ENCODE peak calls at places on chromosomes 4 and X, in ten cellular contexts. One of them, this sample, is unnamed.
A peak's percentile ranks its signal among the peaks of the same experiment; 100 is the strongest.

GRCh38 chr4:147625733-147626132 is 8.5 kb downstream of the TMEM184C start:
- DNase-seq in endothelial cell: no peak
- DNase-seq in right lobe of liver: no peak
- DNase-seq in RWPE1: no peak
- DNase-seq in GM12865: no peak
- DNase-seq in heart left ventricle: no peak
- DNase-seq in mammary epithelial cell: no peak
- DNase-seq in choroid plexus epithelial cell: no peak
- DNase-seq in endothelial cell of umbilical vein: no peak
- DNase-seq in GM13976: no peak
- DNase-seq in this sample: no peak

GRCh38 chr4:73772353-73772752 is 32.0 kb downstream of the CXCL8 start:
- DNase-seq in endothelial cell: no peak
- DNase-seq in right lobe of liver: no peak
- DNase-seq in RWPE1: no peak
- DNase-seq in GM12865: no peak
- DNase-seq in heart left ventricle: no peak
- DNase-seq in mammary epithelial cell: no peak
- DNase-seq in choroid plexus epithelial cell: no peak
- DNase-seq in endothelial cell of umbilical vein: no peak
- DNase-seq in GM13976: no peak
- DNase-seq in this sample: no peak

GRCh38 chrX:38965883-38966282 is 164.6 kb downstream of the MID1IP1 start:
- DNase-seq in endothelial cell: no peak
- DNase-seq in right lobe of liver: no peak
- DNase-seq in RWPE1: no peak
- DNase-seq in GM12865: no peak
- DNase-seq in heart left ventricle: no peak
- DNase-seq in mammary epithelial cell: no peak
- DNase-seq in choroid plexus epithelial cell: no peak
- DNase-seq in endothelial cell of umbilical vein: no peak
- DNase-seq in GM13976: no peak
- DNase-seq in this sample: no peak

GRCh38 chrX:130295519-130296314 is 27.0 kb upstream of the ZNF280C start:
- DNase-seq in endothelial cell: no peak
- DNase-seq in right lobe of liver: no peak
- DNase-seq in RWPE1: peak; percentile 4
- DNase-seq in GM12865: no peak
- DNase-seq in heart left ventricle: no peak
- DNase-seq in mammary epithelial cell: peak; percentile 6
- DNase-seq in choroid plexus epithelial cell: peak; percentile 6
- DNase-seq in endothelial cell of umbilical vein: no peak
- DNase-seq in GM13976: no peak
- DNase-seq in this sample: peak; percentile 49

GRCh38 chr4:79241846-79242245 is 84.0 kb downstream of the NAA11 start:
- DNase-seq in endothelial cell: no peak
- DNase-seq in right lobe of liver: no peak
- DNase-seq in RWPE1: no peak
- DNase-seq in GM12865: no peak
- DNase-seq in heart left ventricle: no peak
- DNase-seq in mammary epithelial cell: no peak
- DNase-seq in choroid plexus epithelial cell: peak; percentile 50
- DNase-seq in endothelial cell of umbilical vein: peak; percentile 8
- DNase-seq in GM13976: no peak
- DNase-seq in this sample: peak; percentile 20

GRCh38 chrX:79452879-79453278 is 85.7 kb upstream of the ITM2A start:
- DNase-seq in endothelial cell: no peak
- DNase-seq in right lobe of liver: no peak
- DNase-seq in RWPE1: no peak
- DNase-seq in GM12865: no peak
- DNase-seq in heart left ventricle: no peak
- DNase-seq in mammary epithelial cell: no peak
- DNase-seq in choroid plexus epithelial cell: no peak
- DNase-seq in endothelial cell of umbilical vein: no peak
- DNase-seq in GM13976: no peak
- DNase-seq in this sample: no peak

GRCh38 chr4:74206088-74206826 is 48.3 kb downstream of the MTHFD2L start:
- DNase-seq in endothelial cell: no peak
- DNase-seq in right lobe of liver: no peak
- DNase-seq in RWPE1: no peak
- DNase-seq in GM12865: peak; percentile 70
- DNase-seq in heart left ventricle: no peak
- DNase-seq in mammary epithelial cell: no peak
- DNase-seq in choroid plexus epithelial cell: peak; percentile 58
- DNase-seq in endothelial cell of umbilical vein: no peak
- DNase-seq in GM13976: peak; percentile 15
- DNase-seq in this sample: no peak

GRCh38 chr4:165766976-165767375 is 106.1 kb upstream of the TLL1 start:
- DNase-seq in endothelial cell: no peak
- DNase-seq in right lobe of liver: no peak
- DNase-seq in RWPE1: no peak
- DNase-seq in GM12865: no peak
- DNase-seq in heart left ventricle: no peak
- DNase-seq in mammary epithelial cell: no peak
- DNase-seq in choroid plexus epithelial cell: no peak
- DNase-seq in endothelial cell of umbilical vein: peak; percentile 35
- DNase-seq in GM13976: no peak
- DNase-seq in this sample: no peak

GRCh38 chrX:50168305-50168704 is 32.5 kb downstream of the AKAP4 start:
- DNase-seq in endothelial cell: no peak
- DNase-seq in right lobe of liver: no peak
- DNase-seq in RWPE1: peak; percentile 1
- DNase-seq in GM12865: no peak
- DNase-seq in heart left ventricle: no peak
- DNase-seq in mammary epithelial cell: no peak
- DNase-seq in choroid plexus epithelial cell: peak; percentile 2
- DNase-seq in endothelial cell of umbilical vein: no peak
- DNase-seq in GM13976: no peak
- DNase-seq in this sample: peak; percentile 8

GRCh38 chrX:13732246-13733067 is 2.0 kb downstream of the TRAPPC2 start:
- DNase-seq in endothelial cell: no peak
- DNase-seq in right lobe of liver: no peak
- DNase-seq in RWPE1: no peak
- DNase-seq in GM12865: no peak
- DNase-seq in heart left ventricle: no peak
- DNase-seq in mammary epithelial cell: no peak
- DNase-seq in choroid plexus epithelial cell: no peak
- DNase-seq in endothelial cell of umbilical vein: no peak
- DNase-seq in GM13976: no peak
- DNase-seq in this sample: no peak

GRCh38 chr4:135966936-135967335 is 1565.4 kb downstream of the PCDH18 start:
- DNase-seq in endothelial cell: no peak
- DNase-seq in right lobe of liver: no peak
- DNase-seq in RWPE1: no peak
- DNase-seq in GM12865: no peak
- DNase-seq in heart left ventricle: no peak
- DNase-seq in mammary epithelial cell: no peak
- DNase-seq in choroid plexus epithelial cell: no peak
- DNase-seq in endothelial cell of umbilical vein: no peak
- DNase-seq in GM13976: no peak
- DNase-seq in this sample: no peak

GRCh38 chr4:44583393-44583792 is 68.0 kb downstream of the YIPF7 start:
- DNase-seq in endothelial cell: peak; percentile 9
- DNase-seq in right lobe of liver: no peak
- DNase-seq in RWPE1: no peak
- DNase-seq in GM12865: peak; percentile 24
- DNase-seq in heart left ventricle: no peak
- DNase-seq in mammary epithelial cell: peak; percentile 16
- DNase-seq in choroid plexus epithelial cell: no peak
- DNase-seq in endothelial cell of umbilical vein: no peak
- DNase-seq in GM13976: peak; percentile 9
- DNase-seq in this sample: peak; percentile 24

GRCh38 chr4:169314906-169315305 is 44.1 kb upstream of the SH3RF1 start:
- DNase-seq in endothelial cell: no peak
- DNase-seq in right lobe of liver: peak; percentile 83
- DNase-seq in RWPE1: peak; percentile 70
- DNase-seq in GM12865: no peak
- DNase-seq in heart left ventricle: peak; percentile 84
- DNase-seq in mammary epithelial cell: peak; percentile 81
- DNase-seq in choroid plexus epithelial cell: peak; percentile 83
- DNase-seq in endothelial cell of umbilical vein: peak; percentile 88
- DNase-seq in GM13976: no peak
- DNase-seq in this sample: peak; percentile 85

GRCh38 chrX:108091878-108092291 is 307 bp downstream of the ATG4A start:
- DNase-seq in endothelial cell: no peak
- DNase-seq in right lobe of liver: no peak
- DNase-seq in RWPE1: no peak
- DNase-seq in GM12865: no peak
- DNase-seq in heart left ventricle: no peak
- DNase-seq in mammary epithelial cell: no peak
- DNase-seq in choroid plexus epithelial cell: no peak
- DNase-seq in endothelial cell of umbilical vein: no peak
- DNase-seq in GM13976: no peak
- DNase-seq in this sample: no peak

GRCh38 chrX:23844502-23845138 is 61.6 kb downstream of the SAT1 start:
- DNase-seq in endothelial cell: peak; percentile 4
- DNase-seq in right lobe of liver: no peak
- DNase-seq in RWPE1: no peak
- DNase-seq in GM12865: no peak
- DNase-seq in heart left ventricle: no peak
- DNase-seq in mammary epithelial cell: no peak
- DNase-seq in choroid plexus epithelial cell: peak; percentile 59
- DNase-seq in endothelial cell of umbilical vein: peak; percentile 83
- DNase-seq in GM13976: no peak
- DNase-seq in this sample: no peak

GRCh38 chr4:81360722-81361121 is 111.0 kb downstream of the RASGEF1B start:
- DNase-seq in endothelial cell: no peak
- DNase-seq in right lobe of liver: no peak
- DNase-seq in RWPE1: peak; percentile 5
- DNase-seq in GM12865: no peak
- DNase-seq in heart left ventricle: no peak
- DNase-seq in mammary epithelial cell: peak; percentile 67
- DNase-seq in choroid plexus epithelial cell: no peak
- DNase-seq in endothelial cell of umbilical vein: no peak
- DNase-seq in GM13976: no peak
- DNase-seq in this sample: no peak

GRCh38 chr4:3710451-3711182 is 55.6 kb upstream of the ADRA2C start:
- DNase-seq in endothelial cell: no peak
- DNase-seq in right lobe of liver: peak; percentile 10
- DNase-seq in RWPE1: no peak
- DNase-seq in GM12865: no peak
- DNase-seq in heart left ventricle: peak; percentile 36
- DNase-seq in mammary epithelial cell: no peak
- DNase-seq in choroid plexus epithelial cell: no peak
- DNase-seq in endothelial cell of umbilical vein: no peak
- DNase-seq in GM13976: no peak
- DNase-seq in this sample: no peak

GRCh38 chrX:50117477-50117876 is 83.3 kb downstream of the AKAP4 start:
- DNase-seq in endothelial cell: no peak
- DNase-seq in right lobe of liver: no peak
- DNase-seq in RWPE1: no peak
- DNase-seq in GM12865: no peak
- DNase-seq in heart left ventricle: no peak
- DNase-seq in mammary epithelial cell: no peak
- DNase-seq in choroid plexus epithelial cell: no peak
- DNase-seq in endothelial cell of umbilical vein: peak; percentile 13
- DNase-seq in GM13976: no peak
- DNase-seq in this sample: no peak

GRCh38 chr4:154854362-154854761 is 73.3 kb downstream of the RBM46 start:
- DNase-seq in endothelial cell: no peak
- DNase-seq in right lobe of liver: no peak
- DNase-seq in RWPE1: peak; percentile 23
- DNase-seq in GM12865: no peak
- DNase-seq in heart left ventricle: no peak
- DNase-seq in mammary epithelial cell: peak; percentile 20
- DNase-seq in choroid plexus epithelial cell: peak; percentile 10
- DNase-seq in endothelial cell of umbilical vein: no peak
- DNase-seq in GM13976: no peak
- DNase-seq in this sample: peak; percentile 57
- TF ChIP-seq CTCF in endothelial cell: peak; percentile 30
- TF ChIP-seq CTCF in right lobe of liver: peak; percentile 20
- TF ChIP-seq CTCF in RWPE1: peak; percentile 19
- TF ChIP-seq CTCF in GM12865: no peak
- TF ChIP-seq CTCF in heart left ventricle: no peak
- TF ChIP-seq CTCF in mammary epithelial cell: peak; percentile 54
- TF ChIP-seq CTCF in choroid plexus epithelial cell: peak; percentile 10
- TF ChIP-seq CTCF in endothelial cell of umbilical vein: no peak
- TF ChIP-seq CTCF in GM13976: no peak
- TF ChIP-seq CTCF in this sample: peak; percentile 67

GRCh38 chrX:102085706-102086105 is 39.8 kb upstream of the TCEAL2 start:
- DNase-seq in endothelial cell: peak; percentile 6
- DNase-seq in right lobe of liver: no peak
- DNase-seq in RWPE1: no peak
- DNase-seq in GM12865: no peak
- DNase-seq in heart left ventricle: no peak
- DNase-seq in mammary epithelial cell: no peak
- DNase-seq in choroid plexus epithelial cell: peak; percentile 1
- DNase-seq in endothelial cell of umbilical vein: peak; percentile 1
- DNase-seq in GM13976: no peak
- DNase-seq in this sample: peak; percentile 23
- TF ChIP-seq CTCF in endothelial cell: no peak
- TF ChIP-seq CTCF in right lobe of liver: no peak
- TF ChIP-seq CTCF in RWPE1: no peak
- TF ChIP-seq CTCF in GM12865: no peak
- TF ChIP-seq CTCF in heart left ventricle: no peak
- TF ChIP-seq CTCF in mammary epithelial cell: no peak
- TF ChIP-seq CTCF in choroid plexus epithelial cell: no peak
- TF ChIP-seq CTCF in endothelial cell of umbilical vein: no peak
- TF ChIP-seq CTCF in GM13976: no peak
- TF ChIP-seq CTCF in this sample: peak; percentile 4

GRCh38 chr4:7103031-7103598 is 35.3 kb upstream of the GRPEL1 start:
- DNase-seq in endothelial cell: peak; percentile 53
- DNase-seq in right lobe of liver: peak; percentile 93
- DNase-seq in RWPE1: peak; percentile 93
- DNase-seq in GM12865: peak; percentile 85
- DNase-seq in heart left ventricle: peak; percentile 94
- DNase-seq in mammary epithelial cell: peak; percentile 71
- DNase-seq in choroid plexus epithelial cell: peak; percentile 78
- DNase-seq in endothelial cell of umbilical vein: no peak
- DNase-seq in GM13976: peak; percentile 99
- DNase-seq in this sample: peak; percentile 83
- TF ChIP-seq CTCF in endothelial cell: no peak
- TF ChIP-seq CTCF in right lobe of liver: no peak
- TF ChIP-seq CTCF in RWPE1: peak; percentile 20
- TF ChIP-seq CTCF in GM12865: no peak
- TF ChIP-seq CTCF in heart left ventricle: no peak
- TF ChIP-seq CTCF in mammary epithelial cell: no peak
- TF ChIP-seq CTCF in choroid plexus epithelial cell: no peak
- TF ChIP-seq CTCF in endothelial cell of umbilical vein: no peak
- TF ChIP-seq CTCF in GM13976: no peak
- TF ChIP-seq CTCF in this sample: no peak

DNA sequence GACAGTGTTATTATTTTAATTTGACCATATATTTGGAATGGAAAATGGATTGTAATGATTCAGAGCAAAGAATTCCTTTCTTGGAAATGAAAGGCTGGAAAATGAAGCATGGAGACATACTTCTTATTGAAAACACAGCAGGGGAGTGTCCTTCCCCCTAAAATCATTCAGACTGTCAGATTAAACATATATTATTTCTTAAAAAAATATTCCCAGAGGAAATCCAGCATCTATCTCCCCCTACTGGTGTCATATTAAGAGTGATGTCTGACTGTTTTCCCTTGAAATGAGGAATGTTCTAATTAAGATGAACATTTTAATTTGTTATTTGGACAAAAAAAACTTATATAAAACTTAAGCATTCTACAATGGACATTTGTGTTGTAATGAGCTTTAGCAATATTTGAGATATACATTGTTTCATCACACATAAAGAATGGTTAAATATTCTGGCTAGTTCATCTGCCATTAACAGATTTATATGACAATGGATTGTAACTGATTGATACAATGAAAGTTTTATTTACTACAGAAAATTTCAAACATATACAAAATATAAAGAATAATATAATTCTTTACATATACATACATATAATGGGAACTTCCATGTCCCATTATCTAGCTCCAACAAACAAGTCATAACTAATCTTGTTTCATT is 264.6 kb downstream of the SPRY1 start:
- DNase-seq in endothelial cell: no peak
- DNase-seq in right lobe of liver: no peak
- DNase-seq in RWPE1: peak; percentile 37
- DNase-seq in GM12865: no peak
- DNase-seq in heart left ventricle: no peak
- DNase-seq in mammary epithelial cell: no peak
- DNase-seq in choroid plexus epithelial cell: peak; percentile 60
- DNase-seq in endothelial cell of umbilical vein: peak; percentile 49
- DNase-seq in GM13976: no peak
- DNase-seq in this sample: peak; percentile 39
- TF ChIP-seq CTCF in endothelial cell: peak; percentile 67
- TF ChIP-seq CTCF in right lobe of liver: peak; percentile 70
- TF ChIP-seq CTCF in RWPE1: peak; percentile 68
- TF ChIP-seq CTCF in GM12865: peak; percentile 8
- TF ChIP-seq CTCF in heart left ventricle: peak; percentile 50
- TF ChIP-seq CTCF in mammary epithelial cell: peak; percentile 64
- TF ChIP-seq CTCF in choroid plexus epithelial cell: peak; percentile 65
- TF ChIP-seq CTCF in endothelial cell of umbilical vein: peak; percentile 27
- TF ChIP-seq CTCF in GM13976: no peak
- TF ChIP-seq CTCF in this sample: peak; percentile 46

This sample was measured in MCF 10A.